ENCODE peak calls at places on chromosomes 16 and 17, in five cellular contexts. S, I, T, H and M are unnamed samples. For H3K27me3, the result is how much of the 10 kb centered on the place peaks cover.

GRCh38 chr17:13597723-13598347 is 3.9 kb downstream of the HS3ST3A1 start:
- DNase-seq in T (no peak), I (no peak), H (no peak), S (no peak), M (no peak)

GRCh38 chr17:76492250-76492988 is 8.8 kb downstream of the RHBDF2 start:
- DNase-seq in T (no peak), H (no peak), S (no peak), I (peak), M (peak)

GRCh38 chr17:79127534-79128135 is 53.0 kb downstream of the ENGASE start:
- DNase-seq in S (no peak), H (no peak), I (no peak), T (no peak), M (no peak)

GRCh38 chr16:15907863-15908478 is 19.6 kb upstream of the CEP20 start:
- DNase-seq in H (no peak), S (no peak), T (no peak), I (no peak), M (peak)

GRCh38 chr17:63356275-63356905 is 89.7 kb downstream of the CYB561 start:
- DNase-seq in T (no peak), I (no peak), S (peak), H (no peak), M (no peak)

GRCh38 chr16:54487933-54488332 is 201.3 kb upstream of the IRX3 start:
- DNase-seq in H (no peak), I (no peak), S (no peak), T (no peak), M (no peak)

GRCh38 chr17:56867948-56868376 is 34.0 kb downstream of the DGKE start:
- DNase-seq in T (no peak), H (no peak), S (no peak), I (no peak), M (no peak)

GRCh38 chr17:78535285-78536197 is 41.7 kb downstream of the DNAH17 start:
- DNase-seq in S (no peak), H (no peak), T (no peak), I (no peak), M (no peak)

GRCh38 chr16:9297437-9298113 is 206.1 kb downstream of the HAPSTR1 start:
- DNase-seq in T (no peak), I (no peak), S (no peak), H (no peak), M (no peak)

GRCh38 chr17:70107441-70107840 is 32.4 kb downstream of the KCNJ16 start:
- DNase-seq in I (no peak), T (no peak), H (no peak), S (no peak), M (no peak)

GRCh38 chr17:48382989-48383388 is 47.0 kb downstream of the SKAP1 start:
- DNase-seq in S (no peak), I (no peak), H (no peak), T (no peak), M (no peak)

GRCh38 chr17:57868007-57868774 is 18.3 kb upstream of the MRPS23 start:
- DNase-seq in T (peak), S (peak), I (peak), H (no peak), M (peak)

GRCh38 chr17:75891022-75891604 is 5.6 kb downstream of the TRIM65 start:
- DNase-seq in H (no peak), T (no peak), S (no peak), I (no peak), M (no peak)

GRCh38 chr17:38749222-38750043 is 1.3 kb upstream of the PCGF2 start:
- DNase-seq in H (no peak), T (no peak), S (peak), I (peak), M (no peak)

GRCh38 chr17:12242390-12242954 is 221.8 kb downstream of the MAP2K4 start:
- DNase-seq in T (no peak), H (no peak), I (no peak), S (no peak), M (no peak)

GRCh38 chr17:35849469-35850348 is 19.0 kb downstream of the HEATR9 start:
- DNase-seq in T (no peak), S (no peak), H (peak), I (no peak), M (peak)

GRCh38 chr17:76597156-76598003 is 11.7 kb upstream of the ST6GALNAC2 start:
- DNase-seq in I (peak), T (no peak), H (no peak), S (no peak), M (no peak)

GRCh38 chr16:73209190-73209589 is 161.3 kb upstream of the ZFHX3 start:
- DNase-seq in H (no peak), T (no peak), I (no peak), S (no peak), M (no peak)

GRCh38 chr16:31006086-31006385 is 4.4 kb downstream of the STX1B start:
- DNase-seq in T (no peak), I (no peak), H (no peak), S (no peak), M (no peak)

GRCh38 chr17:75077490-75078096 is 10.2 kb upstream of the SLC16A5 start:
- DNase-seq in H (no peak), T (no peak), S (no peak), I (peak), M (peak)

GRCh38 chr17:48873212-48873611 is 19.4 kb upstream of the ATP5MC1 start:
- DNase-seq in I (no peak), S (no peak), T (no peak), H (no peak), M (no peak)

GRCh38 chr16:54397190-54397835 is 110.7 kb upstream of the IRX3 start:
- DNase-seq in H (no peak), S (no peak), T (no peak), I (no peak), M (no peak)

GRCh38 chr16:57598437-57598836 is 30.0 kb upstream of the ADGRG1 start:
- DNase-seq in I (no peak), H (no peak), T (no peak), S (no peak), M (no peak)

GRCh38 chr16:80369559-80369958 is 171.2 kb upstream of the DYNLRB2 start:
- DNase-seq in T (no peak), H (no peak), I (no peak), S (no peak), M (no peak)

GRCh38 chr17:44807817-44808155 is 22.3 kb downstream of the GJC1 start:
- DNase-seq in T (no peak), H (no peak), S (no peak), I (no peak), M (no peak)

GRCh38 chr16:20306401-20306800 is 20.9 kb downstream of the GP2 start:
- DNase-seq in S (no peak), H (no peak), I (no peak), T (no peak), M (no peak)

GRCh38 chr17:71180801-71181385 is 939.9 kb upstream of the SOX9 start:
- DNase-seq in H (no peak), T (no peak), I (no peak), S (no peak), M (no peak)

GRCh38 chr16:88066234-88066633 is 115.0 kb downstream of the BANP start:
- DNase-seq in S (no peak), I (no peak), T (no peak), H (no peak), M (no peak)

GRCh38 chr16:30652005-30652296 is 1.2 kb downstream of the PRR14 start:
- DNase-seq in T (no peak), S (no peak), I (no peak), H (no peak), M (no peak)

GRCh38 chr16:7085776-7086175 is 246.9 kb upstream of the RBFOX1 start:
- DNase-seq in S (no peak), I (no peak), T (no peak), H (no peak), M (no peak)

GRCh38 chr17:4444782-4445473 is 11.2 kb downstream of the SPNS3 start:
- DNase-seq in T (no peak), S (peak), H (no peak), I (peak), M (no peak)

GRCh38 chr16:89442990-89443726 is 47.2 kb downstream of the ANKRD11 start:
- DNase-seq in T (no peak), H (no peak), I (no peak), S (no peak), M (no peak)

GRCh38 chr17:57955183-57955952 is at the start of gene CUEDC1:
- DNase-seq in H (peak), I (peak), T (no peak), S (no peak), M (peak)

GRCh38 chr17:79792984-79793923 is 3.6 kb downstream of the CBX8 start:
- DNase-seq in S (no peak), T (no peak), H (no peak), I (no peak), M (no peak)

GRCh38 chr16:64736887-64737286 is 385.0 kb downstream of the CDH11 start:
- DNase-seq in H (no peak), S (peak), I (no peak), T (no peak), M (no peak)

GRCh38 chr16:53022374-53022773 is 30.3 kb downstream of the CHD9NB start:
- DNase-seq in T (no peak), I (no peak), S (no peak), H (no peak), M (no peak)

GRCh38 chr17:77366558-77367245 is 225.9 kb downstream of the SEC14L1 start:
- DNase-seq in T (no peak), H (no peak), S (no peak), I (no peak), M (no peak)

GRCh38 chr17:61457226-61457983 is 5.2 kb downstream of the TBX4 start:
- DNase-seq in H (no peak), S (no peak), T (no peak), I (no peak), M (no peak)
- H3K27me3 ChIP-seq in H (under half), S (under half), T (under half), I (half or more), M (under half)

DNA sequence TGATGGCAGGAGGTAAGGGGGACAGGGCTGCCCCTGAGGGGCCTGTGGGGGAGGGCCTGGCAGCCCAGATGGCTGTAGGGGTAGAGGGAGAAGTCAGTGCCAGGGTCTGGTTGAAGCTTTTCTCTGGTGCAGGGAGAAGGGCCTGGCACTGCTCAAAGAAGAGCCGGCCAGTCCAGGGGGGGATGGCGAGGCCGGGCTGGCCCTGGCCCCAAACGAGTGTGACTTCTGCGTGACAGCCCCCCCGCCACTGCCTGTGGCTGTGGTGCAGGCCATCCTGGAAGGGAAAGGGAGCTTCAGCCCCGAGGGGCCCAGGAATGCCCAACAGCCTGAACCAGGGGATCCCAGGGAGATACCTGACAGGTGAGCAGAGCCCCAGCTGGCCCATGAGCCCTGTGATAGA is 2.8 kb upstream of the NOL3 start:
- DNase-seq in I (no peak), S (no peak), H (no peak), T (no peak), M (no peak)
- H3K27me3 ChIP-seq in I (under half), S (under half), H (under half), T (under half), M (under half)

GRCh38 chr17:1484060-1484535 is 8.4 kb downstream of the MYO1C start:
- DNase-seq in H (no peak), T (no peak), S (no peak), I (no peak), M (no peak)

GRCh38 chr17:1484586-1485310 is 7.7 kb downstream of the MYO1C start:
- DNase-seq in H (peak), T (no peak), I (peak), S (no peak), M (peak)

GRCh38 chr17:1485311-1485747 is 7.2 kb downstream of the MYO1C start:
- DNase-seq in H (no peak), I (peak), S (no peak), T (no peak), M (no peak)

GRCh38 chr17:1486802-1487695 is 5.4 kb downstream of the MYO1C start:
- DNase-seq in T (no peak), S (peak), I (peak), H (peak), M (peak)

GRCh38 chr17:1485748-1486376 is 6.6 kb downstream of the MYO1C start:
- DNase-seq in H (peak), I (peak), T (no peak), S (no peak), M (peak)
- H3K27me3 ChIP-seq in H (under half), I (under half), T (under half), S (under half), M (under half)

GRCh38 chr16:2028620-2029220 is 2.0 kb downstream of the NHERF2 start:
- DNase-seq in S (no peak), H (no peak), T (no peak), I (no peak), M (no peak)
- H3K27me3 ChIP-seq in S (under half), H (under half), T (under half), I (under half), M (under half)